ENCODE peak calls at places on chromosomes 11 and 22, in ten cellular contexts. M, L, D, A, G, P, N, K, X and C are unnamed samples.

GRCh38 chr11:129946965-129947364 is 51.6 kb upstream of the NFRKB start:
- DNase-seq in M (no peak), L (no peak), D (no peak), A (no peak), G (no peak), P (no peak), N (no peak), K (no peak), X (no peak), C (no peak)

GRCh38 chr11:61082931-61083531 is 19.3 kb upstream of the CD5 start:
- DNase-seq in M (no peak), L (no peak), D (no peak), A (no peak), G (no peak), P (no peak), N (no peak), K (no peak), X (no peak), C (no peak)

GRCh38 chr11:117996058-117996457 is 9.9 kb downstream of the IL10RA start:
- DNase-seq in M (no peak), L (no peak), D (no peak), A (no peak), G (no peak), P (no peak), N (no peak), K (no peak), X (no peak), C (no peak)

GRCh38 chr11:115161876-115162275 is 342.3 kb downstream of the CADM1 start:
- DNase-seq in M (no peak), L (no peak), D (no peak), A (no peak), G (no peak), P (no peak), N (no peak), K (no peak), X (no peak), C (no peak)

GRCh38 chr11:128747728-128748148 is 53.9 kb downstream of the FLI1 start:
- DNase-seq in M (no peak), L (no peak), D (no peak), A (no peak), G (no peak), P (no peak), N (no peak), K (no peak), X (no peak), C (no peak)

GRCh38 chr11:87366346-87366745 is 328.6 kb downstream of the TMEM135 start:
- DNase-seq in M (no peak), L (no peak), D (no peak), A (no peak), G (no peak), P (no peak), N (no peak), K (no peak), X (no peak), C (no peak)

GRCh38 chr22:38449776-38450175 is 5.2 kb downstream of the KCNJ4 start:
- DNase-seq in M (no peak), L (no peak), D (no peak), A (no peak), G (no peak), P (no peak), N (no peak), K (no peak), X (no peak), C (no peak)

GRCh38 chr11:10326080-10326964 is 21.4 kb downstream of the ADM start:
- DNase-seq in M (no peak), L (no peak), D (no peak), A (no peak), G (no peak), P (peak; percentile 59), N (no peak), K (no peak), X (no peak), C (no peak)

GRCh38 chr22:38694945-38695344 is 5.8 kb downstream of the JOSD1 start:
- DNase-seq in M (no peak), L (no peak), D (peak; percentile 66), A (no peak), G (no peak), P (no peak), N (no peak), K (no peak), X (no peak), C (no peak)

GRCh38 chr11:60899021-60899936 is 7.1 kb downstream of the PRPF19 start:
- DNase-seq in M (no peak), L (peak; percentile 82), D (peak; percentile 70), A (peak; percentile 74), G (peak; percentile 83), P (no peak), N (no peak), K (no peak), X (peak; percentile 59), C (no peak)

GRCh38 chr11:103601230-103601846 is 435.1 kb upstream of the DDI1 start:
- DNase-seq in M (no peak), L (peak; percentile 80), D (peak; percentile 68), A (peak; percentile 68), G (peak; percentile 77), P (no peak), N (no peak), K (peak; percentile 2), X (peak; percentile 33), C (peak; percentile 25)

GRCh38 chr22:43346521-43346929 is 3.4 kb upstream of the SCUBE1 start:
- DNase-seq in M (peak; percentile 45), L (peak; percentile 63), D (peak; percentile 49), A (no peak), G (peak; percentile 61), P (peak; percentile 54), N (peak; percentile 82), K (peak; percentile 71), X (peak; percentile 51), C (no peak)

GRCh38 chr11:92311616-92312449 is 87.2 kb downstream of the FAT3 start:
- DNase-seq in M (no peak), L (no peak), D (peak; percentile 62), A (peak; percentile 27), G (no peak), P (no peak), N (no peak), K (no peak), X (no peak), C (no peak)

GRCh38 chr22:50469377-50470305 is 5.2 kb downstream of the SBF1 start:
- DNase-seq in M (peak; percentile 93), L (no peak), D (peak; percentile 81), A (no peak), G (peak; percentile 46), P (peak; percentile 79), N (peak; percentile 86), K (peak; percentile 89), X (no peak), C (peak; percentile 82)

GRCh38 chr22:36860821-36861659 is at the start of gene NCF4:
- DNase-seq in M (no peak), L (no peak), D (no peak), A (no peak), G (no peak), P (peak; percentile 92), N (peak; percentile 86), K (peak; percentile 23), X (no peak), C (no peak)

GRCh38 chr22:23072035-23072910 is 2.0 kb downstream of the GNAZ start:
- DNase-seq in M (no peak), L (peak; percentile 35), D (no peak), A (peak; percentile 95), G (no peak), P (peak; percentile 24), N (peak; percentile 36), K (no peak), X (no peak), C (no peak)